ENCODE peak calls at places on chromosome 19, in six cellular contexts. E is A549, N is K562, K is endothelial cell of umbilical vein, D is GM12878, X is HepG2. U is an unnamed sample.

GRCh38 chr19:18091217-18091608 is 4.5 kb upstream of the IL12RB1 start:
- DNase-seq in X (no peak), E (no peak), K (no peak), D (peak; percentile 66), N (peak; percentile 53), U (peak; percentile 81)

GRCh38 chr19:23254141-23254910 is 4.1 kb upstream of the ZNF724 start:
- DNase-seq in N (no peak), K (no peak), D (no peak), E (no peak), X (no peak), U (no peak)

GRCh38 chr19:47024502-47024901 is 4.9 kb downstream of the NPAS1 start:
- DNase-seq in D (no peak), K (no peak), N (no peak), E (no peak), X (no peak), U (no peak)

GRCh38 chr19:2607712-2608601 is 94.5 kb downstream of the GNG7 start:
- DNase-seq in K (no peak), D (peak; percentile 94), X (no peak), N (no peak), E (no peak), U (no peak)

GRCh38 chr19:1435378-1435989 is 2.7 kb upstream of the RPS15 start:
- DNase-seq in D (no peak), K (no peak), X (no peak), E (no peak), N (no peak), U (no peak)

GRCh38 chr19:30136591-30136990 is 194.6 kb downstream of the URI1 start:
- DNase-seq in N (no peak), K (no peak), D (no peak), E (no peak), X (no peak), U (no peak)

GRCh38 chr19:4367781-4368127 is 24.4 kb downstream of the MPND start:
- DNase-seq in E (no peak), D (no peak), K (no peak), N (no peak), X (no peak), U (no peak)

GRCh38 chr19:17097593-17098126 is 22.1 kb downstream of the MYO9B start:
- DNase-seq in X (peak; percentile 86), N (peak; percentile 75), K (peak; percentile 41), E (peak; percentile 55), D (no peak), U (peak; percentile 41)

GRCh38 chr19:38993271-38993670 is 17.7 kb upstream of the FBXO17 start:
- DNase-seq in X (no peak), N (no peak), K (peak; percentile 62), D (no peak), E (peak; percentile 68), U (no peak)

GRCh38 chr19:18274776-18275356 is 614 bp upstream of the IQCN start:
- DNase-seq in N (peak; percentile 75), X (peak; percentile 82), E (peak; percentile 81), D (no peak), K (peak; percentile 81), U (peak; percentile 92)

GRCh38 chr19:6719992-6720368 is 470 bp downstream of the C3 start:
- DNase-seq in E (no peak), D (no peak), N (no peak), K (no peak), X (no peak), U (no peak)

GRCh38 chr19:5805465-5806132 is 732 bp downstream of the NRTN start:
- DNase-seq in E (peak; percentile 62), D (no peak), X (peak; percentile 65), K (peak; percentile 34), N (peak; percentile 86), U (peak; percentile 71)

GRCh38 chr19:35404879-35405622 is 34.2 kb downstream of the GPR42 start:
- DNase-seq in X (peak; percentile 70), E (peak; percentile 66), N (peak; percentile 41), K (no peak), D (peak; percentile 95), U (no peak)

GRCh38 chr19:33511346-33511745 is 10.2 kb downstream of the PEPD start:
- DNase-seq in D (no peak), E (no peak), X (no peak), N (no peak), K (no peak), U (no peak)

GRCh38 chr19:29612121-29612520 is 6.0 kb downstream of the POP4 start:
- DNase-seq in N (no peak), E (no peak), X (no peak), D (no peak), K (no peak), U (no peak)

GRCh38 chr19:4609878-4610511 is 29.3 kb upstream of the TNFAIP8L1 start:
- DNase-seq in N (no peak), X (no peak), E (no peak), K (no peak), D (no peak), U (peak; percentile 92)

DNA sequence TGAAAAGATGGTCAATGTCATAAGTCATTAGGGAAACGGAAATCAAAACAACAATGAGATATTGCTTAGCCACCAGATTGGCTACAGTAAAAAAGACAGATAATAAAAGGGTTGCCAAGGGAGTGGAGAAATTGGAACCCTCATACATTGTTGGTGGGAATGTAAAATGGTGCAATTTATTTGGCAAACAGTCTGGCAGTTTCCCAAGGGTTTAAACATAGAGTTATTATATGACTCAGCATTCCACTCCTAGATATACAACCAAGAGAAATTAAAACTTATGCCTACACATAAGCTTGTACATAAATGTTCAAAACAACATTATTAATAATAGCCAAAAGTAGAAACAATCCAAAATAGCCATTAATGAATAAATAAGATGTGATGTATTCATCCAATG is 9.9 kb upstream of the ZNF227 start:
- DNase-seq in E (no peak), K (no peak), N (no peak), D (no peak), X (no peak), U (no peak)
- TF ChIP-seq MYC in E (no peak), K (no peak), N (no peak), D (no peak), X (no peak), U (no peak)

DNA sequence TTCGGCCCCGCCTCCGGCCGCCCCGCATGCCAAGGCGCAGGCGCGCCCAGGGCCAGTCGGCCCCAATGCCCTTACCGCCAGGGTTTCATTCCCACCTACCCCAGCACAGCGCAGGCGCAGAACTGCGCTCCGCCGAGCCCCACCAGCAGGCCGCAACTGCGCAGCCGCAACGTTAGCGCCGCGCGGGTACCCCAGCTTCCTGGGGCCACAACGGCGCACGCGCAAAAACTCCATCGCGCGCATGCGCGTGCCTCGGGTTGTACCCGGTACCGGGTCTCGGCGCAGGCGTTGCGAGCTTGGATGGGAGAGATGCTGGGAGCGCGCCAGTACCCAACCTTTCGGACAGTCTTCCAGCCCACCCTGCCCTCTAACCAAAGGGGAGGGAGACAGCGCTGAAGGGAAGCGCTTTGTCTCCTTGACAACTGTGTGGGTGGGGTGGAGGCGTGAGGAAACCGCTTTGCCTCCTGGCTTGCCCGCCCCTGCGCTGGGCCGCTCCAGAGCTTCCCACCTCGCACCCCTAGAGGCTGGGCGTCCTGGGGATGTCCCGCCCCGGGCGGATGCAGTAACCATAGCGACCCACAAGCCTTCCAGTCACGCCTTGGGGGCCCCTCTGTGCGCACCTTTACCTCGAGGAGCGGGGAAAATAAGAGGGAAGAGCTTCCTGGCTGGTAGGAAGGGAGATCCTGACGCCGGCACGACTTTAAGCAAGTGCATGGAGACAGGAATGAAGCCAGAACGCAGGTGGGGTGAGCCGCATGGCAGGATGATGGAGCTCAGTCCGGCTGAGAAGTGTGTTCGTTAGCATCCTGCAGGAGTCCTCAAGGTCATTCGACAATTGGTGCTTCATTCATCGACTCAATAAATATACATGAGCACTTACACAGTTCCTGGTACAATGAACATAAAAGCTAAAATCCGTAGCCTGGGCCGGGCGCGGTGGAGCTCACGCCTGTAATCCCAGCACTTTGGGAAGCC is 525 bp upstream of the MYPOP start:
- DNase-seq in X (peak; percentile 94), K (peak; percentile 99), N (peak; percentile 100), D (peak; percentile 96), E (peak; percentile 98), U (peak; percentile 99)
- TF ChIP-seq CTCF in X (peak; percentile 17), K (no peak), N (no peak), D (no peak), E (no peak), U (peak; percentile 3)

GRCh38 chr19:54572696-54573311 is 786 bp upstream of the LILRA2 start:
- DNase-seq in K (no peak), D (no peak), E (no peak), N (peak; percentile 65), X (no peak), U (peak; percentile 90)
- TF ChIP-seq MYC in K (no peak), D (no peak), E (no peak), N (no peak), X (no peak), U (no peak)

DNA sequence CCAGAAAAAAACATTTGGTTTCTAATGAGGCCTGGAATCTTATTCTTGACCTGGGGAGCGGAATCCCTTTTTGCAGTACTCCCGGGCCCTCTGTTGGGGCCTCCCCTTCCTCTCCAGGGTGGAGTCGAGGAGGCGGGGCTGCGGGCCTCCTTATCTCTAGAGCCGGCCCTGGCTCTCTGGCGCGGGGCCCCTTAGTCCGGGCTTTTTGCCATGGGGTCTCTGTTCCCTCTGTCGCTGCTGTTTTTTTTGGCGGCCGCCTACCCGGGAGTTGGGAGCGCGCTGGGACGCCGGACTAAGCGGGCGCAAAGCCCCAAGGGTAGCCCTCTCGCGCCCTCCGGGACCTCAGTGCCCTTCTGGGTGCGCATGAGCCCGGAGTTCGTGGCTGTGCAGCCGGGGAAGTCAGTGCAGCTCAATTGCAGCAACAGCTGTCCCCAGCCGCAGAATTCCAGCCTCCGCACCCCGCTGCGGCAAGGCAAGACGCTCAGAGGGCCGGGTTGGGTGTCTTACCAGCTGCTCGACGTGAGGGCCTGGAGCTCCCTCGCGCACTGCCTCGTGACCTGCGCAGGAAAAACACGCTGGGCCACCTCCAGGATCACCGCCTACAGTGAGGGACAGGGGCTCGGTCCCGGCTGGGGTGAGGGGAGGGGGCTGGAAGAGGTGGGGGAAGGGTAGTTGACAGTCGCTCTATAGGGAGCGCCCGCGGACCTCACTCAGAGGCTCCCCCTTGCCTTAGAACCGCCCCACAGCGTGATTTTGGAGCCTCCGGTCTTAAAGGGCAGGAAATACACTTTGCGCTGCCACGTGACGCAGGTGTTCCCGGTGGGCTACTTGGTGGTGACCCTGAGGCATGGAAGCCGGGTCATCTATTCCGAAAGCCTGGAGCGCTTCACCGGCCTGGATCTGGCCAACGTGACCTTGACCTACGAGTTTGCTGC is at the start of gene ICAM4:
- DNase-seq in K (peak; percentile 49), N (peak; percentile 86), D (no peak), X (peak; percentile 63), E (no peak), U (peak; percentile 99)
- TF ChIP-seq CTCF in K (no peak), N (no peak), D (no peak), X (no peak), E (no peak), U (peak; percentile 30)

GRCh38 chr19:40962460-40962961 is 28.6 kb upstream of the CYP2B6 start:
- DNase-seq in X (peak; percentile 55), N (no peak), K (no peak), E (peak; percentile 82), D (no peak), U (no peak)
- TF ChIP-seq MYC in X (no peak), N (no peak), K (no peak), E (no peak), D (no peak), U (no peak)

GRCh38 chr19:42325308-42325895 is at the start of gene MEGF8:
- DNase-seq in N (peak; percentile 98), K (peak; percentile 100), X (peak; percentile 97), E (peak; percentile 100), D (peak; percentile 98), U (peak; percentile 96)
- TF ChIP-seq CTCF in N (peak; percentile 91), K (peak; percentile 90), X (peak; percentile 94), E (no peak), D (peak; percentile 95), U (peak; percentile 65)

DNA sequence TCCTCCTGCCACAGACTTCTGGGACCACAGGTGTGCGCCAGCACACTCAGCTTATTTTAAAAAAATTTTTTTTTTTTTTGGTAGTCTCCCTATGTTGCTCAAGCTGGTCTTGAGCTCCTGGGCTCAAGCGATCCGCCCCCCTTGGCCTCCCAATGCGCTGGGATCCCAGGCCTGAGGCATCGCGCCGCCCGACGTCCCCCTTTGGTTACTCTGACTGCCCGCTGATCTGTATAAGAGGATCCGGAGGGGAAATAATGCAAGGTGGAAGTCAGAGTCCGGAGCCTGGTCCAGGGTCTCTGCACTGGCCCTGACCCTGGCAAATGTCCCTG is 486 bp upstream of the ZNF805 start:
- DNase-seq in X (no peak), E (no peak), D (no peak), K (no peak), N (peak; percentile 15), U (no peak)
- TF ChIP-seq MYC in X (no peak), E (no peak), D (no peak), K (no peak), N (no peak), U (no peak)

U was measured in NB4.